ENCODE peak calls at places on chromosomes 6 and 20, in nine cellular contexts. One of them, this sample, is unnamed.

GRCh38 chr6:98678481-98678880 is 155.9 kb upstream of the POU3F2 start:
- DNase-seq in stimulated activated CD4-positive, alpha-beta T cell treated with anti-CD3 and anti-CD28 coated beads, Interleukin-15, amount 100 ng/mL, for 1 hour: no peak
- DNase-seq in H9: no peak
- DNase-seq in GM03348: no peak
- DNase-seq in activated T-helper 1 cell treated with anti-CD3 and anti-CD28 coated beads, Interleukin-2, amount 50 U/mL, for 16 hours: no peak
- DNase-seq in IMR-90: no peak
- DNase-seq in A549: no peak
- DNase-seq in posterior cingulate gyrus: no peak
- DNase-seq in D341Med: no peak
- DNase-seq in this sample: no peak

GRCh38 chr6:37435373-37435772 is 2.4 kb downstream of the CMTR1 start:
- DNase-seq in stimulated activated CD4-positive, alpha-beta T cell treated with anti-CD3 and anti-CD28 coated beads, Interleukin-15, amount 100 ng/mL, for 1 hour: no peak
- DNase-seq in H9: no peak
- DNase-seq in GM03348: no peak
- DNase-seq in activated T-helper 1 cell treated with anti-CD3 and anti-CD28 coated beads, Interleukin-2, amount 50 U/mL, for 16 hours: no peak
- DNase-seq in IMR-90: no peak
- DNase-seq in A549: no peak
- DNase-seq in posterior cingulate gyrus: no peak
- DNase-seq in D341Med: no peak
- DNase-seq in this sample: no peak

GRCh38 chr6:108083349-108083748 is 8.8 kb upstream of the OSTM1 start:
- DNase-seq in stimulated activated CD4-positive, alpha-beta T cell treated with anti-CD3 and anti-CD28 coated beads, Interleukin-15, amount 100 ng/mL, for 1 hour: no peak
- DNase-seq in H9: no peak
- DNase-seq in GM03348: no peak
- DNase-seq in activated T-helper 1 cell treated with anti-CD3 and anti-CD28 coated beads, Interleukin-2, amount 50 U/mL, for 16 hours: no peak
- DNase-seq in IMR-90: no peak
- DNase-seq in A549: no peak
- DNase-seq in posterior cingulate gyrus: no peak
- DNase-seq in D341Med: no peak
- DNase-seq in this sample: no peak

GRCh38 chr6:68726307-68726706 is 91.2 kb downstream of the ADGRB3 start:
- DNase-seq in stimulated activated CD4-positive, alpha-beta T cell treated with anti-CD3 and anti-CD28 coated beads, Interleukin-15, amount 100 ng/mL, for 1 hour: no peak
- DNase-seq in H9: no peak
- DNase-seq in GM03348: no peak
- DNase-seq in activated T-helper 1 cell treated with anti-CD3 and anti-CD28 coated beads, Interleukin-2, amount 50 U/mL, for 16 hours: no peak
- DNase-seq in IMR-90: no peak
- DNase-seq in A549: no peak
- DNase-seq in posterior cingulate gyrus: no peak
- DNase-seq in D341Med: peak
- DNase-seq in this sample: no peak

GRCh38 chr6:4280721-4281120 is 145.3 kb upstream of the ECI2 start:
- DNase-seq in stimulated activated CD4-positive, alpha-beta T cell treated with anti-CD3 and anti-CD28 coated beads, Interleukin-15, amount 100 ng/mL, for 1 hour: no peak
- DNase-seq in H9: no peak
- DNase-seq in GM03348: peak
- DNase-seq in activated T-helper 1 cell treated with anti-CD3 and anti-CD28 coated beads, Interleukin-2, amount 50 U/mL, for 16 hours: no peak
- DNase-seq in IMR-90: peak
- DNase-seq in A549: peak
- DNase-seq in posterior cingulate gyrus: peak
- DNase-seq in D341Med: no peak
- DNase-seq in this sample: no peak

GRCh38 chr6:111781055-111781708 is 92.1 kb downstream of the FYN start:
- DNase-seq in stimulated activated CD4-positive, alpha-beta T cell treated with anti-CD3 and anti-CD28 coated beads, Interleukin-15, amount 100 ng/mL, for 1 hour: no peak
- DNase-seq in H9: no peak
- DNase-seq in GM03348: no peak
- DNase-seq in activated T-helper 1 cell treated with anti-CD3 and anti-CD28 coated beads, Interleukin-2, amount 50 U/mL, for 16 hours: no peak
- DNase-seq in IMR-90: peak
- DNase-seq in A549: no peak
- DNase-seq in posterior cingulate gyrus: no peak
- DNase-seq in D341Med: peak
- DNase-seq in this sample: no peak

GRCh38 chr6:106628658-106629102 is 618 bp downstream of the RTN4IP1 start:
- DNase-seq in stimulated activated CD4-positive, alpha-beta T cell treated with anti-CD3 and anti-CD28 coated beads, Interleukin-15, amount 100 ng/mL, for 1 hour: no peak
- DNase-seq in H9: no peak
- DNase-seq in GM03348: no peak
- DNase-seq in activated T-helper 1 cell treated with anti-CD3 and anti-CD28 coated beads, Interleukin-2, amount 50 U/mL, for 16 hours: no peak
- DNase-seq in IMR-90: peak
- DNase-seq in A549: no peak
- DNase-seq in posterior cingulate gyrus: no peak
- DNase-seq in D341Med: no peak
- DNase-seq in this sample: no peak

GRCh38 chr6:158789115-158789917 is 29.9 kb downstream of the EZR start:
- DNase-seq in stimulated activated CD4-positive, alpha-beta T cell treated with anti-CD3 and anti-CD28 coated beads, Interleukin-15, amount 100 ng/mL, for 1 hour: no peak
- DNase-seq in H9: no peak
- DNase-seq in GM03348: no peak
- DNase-seq in activated T-helper 1 cell treated with anti-CD3 and anti-CD28 coated beads, Interleukin-2, amount 50 U/mL, for 16 hours: peak
- DNase-seq in IMR-90: no peak
- DNase-seq in A549: no peak
- DNase-seq in posterior cingulate gyrus: no peak
- DNase-seq in D341Med: no peak
- DNase-seq in this sample: no peak

GRCh38 chr20:62164879-62165761 is 17.7 kb upstream of the MTG2 start:
- DNase-seq in stimulated activated CD4-positive, alpha-beta T cell treated with anti-CD3 and anti-CD28 coated beads, Interleukin-15, amount 100 ng/mL, for 1 hour: no peak
- DNase-seq in H9: no peak
- DNase-seq in GM03348: no peak
- DNase-seq in activated T-helper 1 cell treated with anti-CD3 and anti-CD28 coated beads, Interleukin-2, amount 50 U/mL, for 16 hours: no peak
- DNase-seq in IMR-90: no peak
- DNase-seq in A549: no peak
- DNase-seq in posterior cingulate gyrus: no peak
- DNase-seq in D341Med: no peak
- DNase-seq in this sample: no peak

GRCh38 chr6:39021779-39022178 is 26.8 kb upstream of the GLP1R start:
- DNase-seq in stimulated activated CD4-positive, alpha-beta T cell treated with anti-CD3 and anti-CD28 coated beads, Interleukin-15, amount 100 ng/mL, for 1 hour: no peak
- DNase-seq in H9: no peak
- DNase-seq in GM03348: no peak
- DNase-seq in activated T-helper 1 cell treated with anti-CD3 and anti-CD28 coated beads, Interleukin-2, amount 50 U/mL, for 16 hours: no peak
- DNase-seq in IMR-90: no peak
- DNase-seq in A549: no peak
- DNase-seq in posterior cingulate gyrus: no peak
- DNase-seq in D341Med: no peak
- DNase-seq in this sample: no peak

GRCh38 chr20:14303106-14303505 is 34.3 kb downstream of the FLRT3 start:
- DNase-seq in stimulated activated CD4-positive, alpha-beta T cell treated with anti-CD3 and anti-CD28 coated beads, Interleukin-15, amount 100 ng/mL, for 1 hour: no peak
- DNase-seq in H9: no peak
- DNase-seq in GM03348: no peak
- DNase-seq in activated T-helper 1 cell treated with anti-CD3 and anti-CD28 coated beads, Interleukin-2, amount 50 U/mL, for 16 hours: no peak
- DNase-seq in IMR-90: no peak
- DNase-seq in A549: no peak
- DNase-seq in posterior cingulate gyrus: no peak
- DNase-seq in D341Med: no peak
- DNase-seq in this sample: no peak

GRCh38 chr20:17225891-17226409 is 890 bp upstream of the PCSK2 start:
- DNase-seq in stimulated activated CD4-positive, alpha-beta T cell treated with anti-CD3 and anti-CD28 coated beads, Interleukin-15, amount 100 ng/mL, for 1 hour: no peak
- DNase-seq in H9: peak
- DNase-seq in GM03348: no peak
- DNase-seq in activated T-helper 1 cell treated with anti-CD3 and anti-CD28 coated beads, Interleukin-2, amount 50 U/mL, for 16 hours: no peak
- DNase-seq in IMR-90: no peak
- DNase-seq in A549: no peak
- DNase-seq in posterior cingulate gyrus: peak
- DNase-seq in D341Med: peak
- DNase-seq in this sample: no peak

GRCh38 chr20:51625105-51625504 is 82.6 kb upstream of the NFATC2 start:
- DNase-seq in stimulated activated CD4-positive, alpha-beta T cell treated with anti-CD3 and anti-CD28 coated beads, Interleukin-15, amount 100 ng/mL, for 1 hour: no peak
- DNase-seq in H9: no peak
- DNase-seq in GM03348: no peak
- DNase-seq in activated T-helper 1 cell treated with anti-CD3 and anti-CD28 coated beads, Interleukin-2, amount 50 U/mL, for 16 hours: no peak
- DNase-seq in IMR-90: no peak
- DNase-seq in A549: no peak
- DNase-seq in posterior cingulate gyrus: no peak
- DNase-seq in D341Med: no peak
- DNase-seq in this sample: no peak

GRCh38 chr20:10622657-10623418 is 51.0 kb downstream of the JAG1 start:
- DNase-seq in stimulated activated CD4-positive, alpha-beta T cell treated with anti-CD3 and anti-CD28 coated beads, Interleukin-15, amount 100 ng/mL, for 1 hour: no peak
- DNase-seq in H9: no peak
- DNase-seq in GM03348: peak
- DNase-seq in activated T-helper 1 cell treated with anti-CD3 and anti-CD28 coated beads, Interleukin-2, amount 50 U/mL, for 16 hours: no peak
- DNase-seq in IMR-90: peak
- DNase-seq in A549: no peak
- DNase-seq in posterior cingulate gyrus: no peak
- DNase-seq in D341Med: no peak
- DNase-seq in this sample: no peak

GRCh38 chr6:42783177-42783875 is 1.5 kb downstream of the BICRAL start:
- DNase-seq in stimulated activated CD4-positive, alpha-beta T cell treated with anti-CD3 and anti-CD28 coated beads, Interleukin-15, amount 100 ng/mL, for 1 hour: peak
- DNase-seq in H9: peak
- DNase-seq in GM03348: peak
- DNase-seq in activated T-helper 1 cell treated with anti-CD3 and anti-CD28 coated beads, Interleukin-2, amount 50 U/mL, for 16 hours: peak
- DNase-seq in IMR-90: peak
- DNase-seq in A549: peak
- DNase-seq in posterior cingulate gyrus: peak
- DNase-seq in D341Med: peak
- DNase-seq in this sample: peak

GRCh38 chr20:4947817-4948559 is 53.3 kb downstream of the SLC23A2 start:
- DNase-seq in stimulated activated CD4-positive, alpha-beta T cell treated with anti-CD3 and anti-CD28 coated beads, Interleukin-15, amount 100 ng/mL, for 1 hour: no peak
- DNase-seq in H9: no peak
- DNase-seq in GM03348: peak
- DNase-seq in activated T-helper 1 cell treated with anti-CD3 and anti-CD28 coated beads, Interleukin-2, amount 50 U/mL, for 16 hours: no peak
- DNase-seq in IMR-90: no peak
- DNase-seq in A549: no peak
- DNase-seq in posterior cingulate gyrus: peak
- DNase-seq in D341Med: no peak
- DNase-seq in this sample: no peak

This sample was measured in amygdala.